ENCODE peak calls at places on chromosomes 1 and 21, in six cellular contexts. B is H9, F is trophoblast cell, Z is IMR-90, S is mesenchymal stem cell, O is H1. A is an unnamed sample.

GRCh38 chr1:215114154-215114933 is 31.8 kb downstream of the KCNK2 start:
- DNase-seq in S (peak; percentile 51), B (no peak), O (no peak), F (peak; percentile 12), Z (peak; percentile 90), A (no peak)

GRCh38 chr1:55213029-55213884 is 1.9 kb downstream of the USP24 start:
- DNase-seq in Z (no peak), B (no peak), F (no peak), O (no peak), S (no peak), A (no peak)

GRCh38 chr1:181239086-181239485 is 150.6 kb downstream of the IER5 start:
- DNase-seq in F (no peak), Z (no peak), B (no peak), S (no peak), O (no peak), A (no peak)

GRCh38 chr1:113021430-113022085 is 51.4 kb upstream of the LRIG2 start:
- DNase-seq in B (no peak), Z (no peak), F (peak; percentile 57), S (no peak), O (no peak), A (no peak)

GRCh38 chr1:222522105-222522915 is 25.6 kb downstream of the HHIPL2 start:
- DNase-seq in Z (no peak), S (no peak), F (no peak), O (no peak), B (no peak), A (no peak)

GRCh38 chr1:163821679-163822078 is 499.9 kb downstream of the NUF2 start:
- DNase-seq in B (no peak), S (no peak), Z (no peak), O (no peak), F (no peak), A (no peak)

GRCh38 chr1:165355977-165356811 is at the start of gene LMX1A:
- DNase-seq in O (peak; percentile 71), Z (no peak), F (no peak), B (peak; percentile 57), S (no peak), A (no peak)

GRCh38 chr1:180530501-180530900 is 28.1 kb upstream of the ACBD6 start:
- DNase-seq in S (peak; percentile 86), B (no peak), O (no peak), Z (peak; percentile 94), F (peak; percentile 99), A (no peak)

GRCh38 chr1:87004857-87005256 is 90.4 kb downstream of the HS2ST1 start:
- DNase-seq in S (no peak), Z (no peak), O (no peak), B (no peak), F (no peak), A (no peak)

GRCh38 chr1:5881526-5882222 is 110.6 kb downstream of the NPHP4 start:
- DNase-seq in O (no peak), B (no peak), Z (no peak), F (peak; percentile 70), S (no peak), A (no peak)

GRCh38 chr21:17854771-17855170 is 35.6 kb upstream of the C21orf91 start:
- DNase-seq in O (no peak), Z (no peak), S (peak; percentile 13), F (peak; percentile 48), B (no peak), A (no peak)

GRCh38 chr1:41483960-41484844 is at the start of gene EDN2:
- DNase-seq in S (no peak), O (no peak), F (peak; percentile 15), Z (no peak), B (peak; percentile 79), A (no peak)

GRCh38 chr1:10308001-10308400 is 90.9 kb upstream of the PGD start:
- DNase-seq in S (no peak), O (no peak), Z (no peak), B (no peak), F (no peak), A (no peak)

GRCh38 chr1:157496121-157496526 is 56.2 kb downstream of the FCRL5 start:
- DNase-seq in S (peak; percentile 56), F (peak; percentile 90), B (no peak), Z (peak; percentile 23), O (peak; percentile 71), A (peak; percentile 54)

GRCh38 chr1:178538192-178538916 is 25.4 kb downstream of the TEX35 start:
- DNase-seq in O (no peak), F (peak; percentile 28), Z (peak; percentile 88), S (peak; percentile 77), B (no peak), A (no peak)

GRCh38 chr1:17780916-17781315 is 25.8 kb downstream of the ACTL8 start:
- DNase-seq in Z (no peak), S (no peak), B (no peak), O (no peak), F (no peak), A (no peak)

GRCh38 chr1:68327414-68327813 is 95.1 kb upstream of the WLS start:
- DNase-seq in O (no peak), S (peak; percentile 72), B (no peak), Z (peak; percentile 27), F (no peak), A (no peak)

GRCh38 chr1:236992449-236992848 is 11.8 kb downstream of the MT1HL1 start:
- DNase-seq in F (no peak), B (no peak), Z (no peak), S (no peak), O (no peak), A (no peak)

GRCh38 chr1:202683029-202683428 is 27.2 kb downstream of the SYT2 start:
- DNase-seq in Z (no peak), F (peak; percentile 60), O (no peak), B (no peak), S (no peak), A (no peak)

GRCh38 chr21:16709866-16710550 is 802.8 kb upstream of the CXADR start:
- DNase-seq in F (no peak), S (no peak), B (no peak), O (no peak), Z (peak; percentile 77), A (no peak)

DNA sequence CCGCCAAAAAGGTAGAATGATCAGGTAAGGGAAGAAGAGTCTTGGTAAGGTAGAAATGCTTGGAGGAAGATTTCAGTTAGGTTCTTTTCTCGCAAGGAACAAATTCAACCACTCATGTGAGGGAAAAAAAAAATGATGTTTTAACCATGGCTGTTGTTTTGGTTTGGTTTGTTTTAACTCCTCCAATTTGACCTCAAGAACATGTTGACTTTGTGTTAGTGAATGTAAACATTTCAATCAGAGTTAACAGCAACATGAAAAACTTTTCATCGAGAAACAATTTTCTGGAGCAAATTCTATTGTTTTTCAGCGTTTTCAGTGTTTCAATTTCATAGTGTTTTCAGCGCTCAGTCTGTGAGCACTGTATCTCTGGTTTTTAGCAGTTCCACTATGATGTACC is 49.0 kb upstream of the PROX1 start:
- DNase-seq in O (no peak), F (no peak), S (no peak), B (no peak), Z (no peak), A (no peak)
- H3K14ac ChIP-seq in O (no peak overlapping the region), F (no peak overlapping the region), S (no peak overlapping the region), B (no peak overlapping the region), Z (no peak overlapping the region), A (no peak overlapping the region)

GRCh38 chr1:198848649-198849048 is 209.8 kb downstream of the PTPRC start:
- DNase-seq in F (no peak), O (no peak), Z (no peak), S (no peak), B (no peak), A (no peak)
- H3K27ac ChIP-seq in F (no peak overlapping the region), O (no peak overlapping the region), Z (no peak overlapping the region), S (no peak overlapping the region), B (no peak overlapping the region), A (no peak overlapping the region)

GRCh38 chr1:26626994-26627393 is 68.8 kb upstream of the ARID1A start:
- DNase-seq in O (no peak), Z (peak; percentile 54), S (no peak), B (no peak), F (no peak), A (no peak)
- H3K4me2 ChIP-seq in O (no peak overlapping the region), Z (no peak overlapping the region), S (no peak overlapping the region), B (no peak overlapping the region), F (no peak overlapping the region), A (no peak overlapping the region)

GRCh38 chr1:81693316-81693715 is 107.4 kb upstream of the ADGRL2 start:
- DNase-seq in S (no peak), F (no peak), B (no peak), Z (no peak), O (no peak), A (no peak)

GRCh38 chr1:81690881-81691453 is 109.8 kb upstream of the ADGRL2 start:
- DNase-seq in B (no peak), F (peak; percentile 10), S (peak; percentile 53), Z (no peak), O (no peak), A (no peak)

GRCh38 chr1:81689531-81689941 is 111.2 kb upstream of the ADGRL2 start:
- DNase-seq in O (no peak), S (peak; percentile 66), Z (peak; percentile 86), B (no peak), F (peak; percentile 92), A (no peak)
- H3K14ac ChIP-seq in O (no peak overlapping the region), S (no peak overlapping the region), Z (peak overlapping the region; percentile 48), B (no peak overlapping the region), F (no peak overlapping the region), A (no peak overlapping the region)

GRCh38 chr1:234941711-234942320 is 186.8 kb downstream of the TOMM20 start:
- DNase-seq in B (peak; percentile 7), Z (peak; percentile 44), O (no peak), S (peak; percentile 32), F (no peak), A (no peak)

GRCh38 chr1:234940841-234941240 is 187.8 kb downstream of the TOMM20 start:
- DNase-seq in S (no peak), Z (no peak), O (no peak), B (no peak), F (no peak), A (no peak)

GRCh38 chr1:234942869-234943501 is 185.7 kb downstream of the TOMM20 start:
- DNase-seq in F (no peak), O (no peak), S (no peak), B (no peak), Z (no peak), A (no peak)

GRCh38 chr1:234943801-234944402 is 184.7 kb downstream of the TOMM20 start:
- DNase-seq in F (no peak), S (no peak), B (no peak), Z (no peak), O (no peak), A (no peak)

GRCh38 chr1:234944439-234945369 is 183.9 kb downstream of the TOMM20 start:
- DNase-seq in F (peak; percentile 22), Z (no peak), O (no peak), B (no peak), S (no peak), A (no peak)
- H3K27ac ChIP-seq in F (no peak overlapping the region), Z (no peak overlapping the region), O (no peak overlapping the region), B (no peak overlapping the region), S (no peak overlapping the region), A (no peak overlapping the region)

A was measured in neuronal stem cell.